ENCODE peak calls at places on chromosomes 2 and 18, in eight cellular contexts. V, D, G, P, H, Y, R and O are unnamed samples.

GRCh38 chr18:55998071-55998522 is 410.1 kb upstream of the TCF4 start:
- DNase-seq in V (peak), D (no peak), G (no peak), P (no peak), H (peak), Y (no peak), R (no peak), O (no peak)

GRCh38 chr2:30237346-30238142 is 6.2 kb downstream of the LBH start:
- DNase-seq in V (no peak), D (no peak), G (no peak), P (no peak), H (no peak), Y (no peak), R (no peak), O (no peak)

GRCh38 chr18:7902399-7902839 is 335.3 kb downstream of the PTPRM start:
- DNase-seq in V (peak), D (no peak), G (no peak), P (no peak), H (peak), Y (no peak), R (peak), O (no peak)

GRCh38 chr2:112626604-112627059 is 19.1 kb upstream of the SLC20A1 start:
- DNase-seq in V (peak), D (peak), G (peak), P (peak), H (peak), Y (peak), R (peak), O (peak)

GRCh38 chr2:151091583-151091982 is 170.1 kb downstream of the RBM43 start:
- DNase-seq in V (no peak), D (no peak), G (no peak), P (no peak), H (no peak), Y (no peak), R (no peak), O (no peak)

GRCh38 chr18:72871091-72871490 is 3.3 kb upstream of the NETO1 start:
- DNase-seq in V (peak), D (peak), G (no peak), P (no peak), H (peak), Y (no peak), R (no peak), O (no peak)

GRCh38 chr2:9498210-9498609 is 23.9 kb downstream of the IAH1 start:
- DNase-seq in V (no peak), D (no peak), G (no peak), P (no peak), H (peak), Y (no peak), R (no peak), O (no peak)

GRCh38 chr2:118774458-118775133 is 72.9 kb downstream of the EN1 start:
- DNase-seq in V (peak), D (no peak), G (peak), P (no peak), H (peak), Y (no peak), R (peak), O (no peak)

GRCh38 chr18:28574175-28574574 is 397.2 kb upstream of the CDH2 start:
- DNase-seq in V (no peak), D (no peak), G (no peak), P (no peak), H (no peak), Y (no peak), R (no peak), O (no peak)

GRCh38 chr2:135022952-135023880 is 24.0 kb downstream of the MAP3K19 start:
- DNase-seq in V (no peak), D (no peak), G (no peak), P (no peak), H (no peak), Y (no peak), R (no peak), O (no peak)

DNA sequence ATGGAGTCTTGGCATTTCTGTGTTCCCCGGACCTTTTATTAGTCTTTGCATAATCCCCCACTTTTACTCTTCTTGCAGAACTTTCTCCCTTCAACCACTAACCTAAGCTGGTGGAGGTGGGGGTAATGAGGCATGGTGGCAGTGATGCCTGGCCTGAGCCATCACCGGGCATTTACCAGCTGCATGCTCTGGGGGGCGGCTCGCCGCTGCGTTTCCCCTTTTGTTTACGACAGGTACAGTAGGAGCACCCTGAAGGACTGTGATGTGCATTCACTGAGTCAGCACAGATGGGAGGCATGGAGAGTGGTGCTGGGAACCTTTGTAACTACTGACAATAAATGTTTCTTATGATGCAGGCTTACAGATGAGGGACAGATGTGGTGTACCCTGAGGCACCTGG is 46.9 kb downstream of the PLEKHB2 start:
- DNase-seq in V (no peak), D (no peak), G (no peak), P (peak), H (no peak), Y (no peak), R (no peak), O (no peak)
- TF ChIP-seq CTCF in V (no peak), D (no peak), G (no peak), P (peak), H (no peak), Y (no peak), R (no peak), O (no peak)

DNA sequence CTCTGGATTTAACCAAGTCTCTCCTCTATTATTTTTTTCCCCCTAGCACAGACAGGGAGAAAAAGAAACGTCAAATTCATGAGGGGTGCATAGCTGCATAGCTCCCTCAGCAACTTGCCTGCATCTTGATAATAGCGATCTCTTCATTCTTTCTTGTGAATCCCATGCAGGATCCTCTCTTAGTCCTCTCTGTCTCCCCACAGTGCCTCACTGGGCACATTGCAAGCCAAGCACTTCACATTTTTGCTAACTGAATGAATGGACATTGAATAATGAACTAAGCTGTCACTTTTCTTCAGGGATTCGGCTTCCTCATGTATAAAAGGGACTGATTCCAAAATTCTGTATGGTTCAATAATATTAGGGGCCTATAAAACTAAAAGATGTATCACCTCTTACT is 2.9 kb upstream of the EPB41L3 start:
- DNase-seq in V (peak), D (no peak), G (no peak), P (peak), H (peak), Y (no peak), R (no peak), O (peak)
- H3K4me3 ChIP-seq in V (no peak), D (no peak), G (no peak), P (no peak), H (no peak), Y (no peak), R (no peak), O (no peak)

DNA sequence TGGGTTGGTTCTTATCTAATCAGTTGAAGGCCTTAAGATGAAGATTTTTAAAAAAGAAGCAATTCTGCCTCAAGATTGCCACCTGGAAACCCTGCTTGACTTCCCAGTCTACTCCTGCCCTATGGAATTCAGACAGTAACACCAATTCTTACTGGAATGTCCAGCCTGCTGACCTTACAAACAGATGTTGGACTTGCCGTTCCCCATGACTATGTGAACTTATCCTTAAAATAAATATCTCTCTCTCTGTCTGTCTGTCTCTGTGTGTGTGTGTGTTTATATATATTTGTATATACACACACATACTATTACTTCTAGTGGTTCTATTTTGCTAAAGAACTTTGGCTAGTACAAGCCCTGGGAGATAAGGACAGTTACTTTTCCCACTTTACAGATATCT is 675.3 kb downstream of the SLC4A3 start:
- DNase-seq in V (no peak), D (no peak), G (no peak), P (no peak), H (no peak), Y (no peak), R (no peak), O (no peak)
- TF ChIP-seq CTCF in V (no peak), D (no peak), G (no peak), P (no peak), H (no peak), Y (no peak), R (no peak), O (no peak)

DNA sequence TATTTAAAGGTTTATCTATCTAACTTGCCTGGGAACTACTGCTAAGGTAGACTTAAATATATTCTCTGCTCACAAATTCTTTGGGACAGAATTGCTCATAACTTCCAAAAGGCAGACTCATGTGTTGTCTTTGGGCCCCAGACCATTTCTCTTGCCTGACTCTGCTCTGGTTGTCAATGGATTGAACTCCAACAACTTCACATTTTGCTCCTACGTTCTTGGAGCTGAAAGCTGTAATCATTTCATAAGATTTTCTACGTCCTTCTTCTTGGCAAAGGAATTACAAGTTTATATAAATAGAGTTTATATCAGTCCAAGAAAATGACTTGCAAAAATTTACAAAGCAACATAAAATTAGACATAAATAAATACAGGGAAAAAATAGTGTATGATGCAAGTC is 32.9 kb upstream of the PPM1B start:
- DNase-seq in V (peak), D (no peak), G (no peak), P (no peak), H (no peak), Y (no peak), R (no peak), O (no peak)
- H3K4me3 ChIP-seq in V (no peak), D (peak), G (no peak), P (no peak), H (no peak), Y (no peak), R (no peak), O (no peak)

GRCh38 chr18:57856707-57857280 is 53.7 kb upstream of the ATP8B1 start:
- DNase-seq in V (no peak), D (no peak), G (no peak), P (no peak), H (no peak), Y (no peak), R (no peak), O (no peak)

GRCh38 chr18:57854726-57855125 is 51.6 kb upstream of the ATP8B1 start:
- DNase-seq in V (no peak), D (no peak), G (no peak), P (no peak), H (no peak), Y (no peak), R (no peak), O (no peak)

GRCh38 chr18:57863706-57864105 is 60.6 kb upstream of the ATP8B1 start:
- DNase-seq in V (no peak), D (no peak), G (no peak), P (no peak), H (no peak), Y (no peak), R (no peak), O (no peak)

GRCh38 chr18:57856128-57856527 is 53.0 kb upstream of the ATP8B1 start:
- DNase-seq in V (no peak), D (no peak), G (no peak), P (no peak), H (no peak), Y (no peak), R (no peak), O (no peak)

GRCh38 chr18:57859314-57859713 is 56.2 kb upstream of the ATP8B1 start:
- DNase-seq in V (peak), D (no peak), G (no peak), P (peak), H (peak), Y (no peak), R (no peak), O (peak)
- TF ChIP-seq CTCF in V (no peak), D (peak), G (peak), P (peak), H (peak), Y (no peak), R (peak), O (peak)

DNA sequence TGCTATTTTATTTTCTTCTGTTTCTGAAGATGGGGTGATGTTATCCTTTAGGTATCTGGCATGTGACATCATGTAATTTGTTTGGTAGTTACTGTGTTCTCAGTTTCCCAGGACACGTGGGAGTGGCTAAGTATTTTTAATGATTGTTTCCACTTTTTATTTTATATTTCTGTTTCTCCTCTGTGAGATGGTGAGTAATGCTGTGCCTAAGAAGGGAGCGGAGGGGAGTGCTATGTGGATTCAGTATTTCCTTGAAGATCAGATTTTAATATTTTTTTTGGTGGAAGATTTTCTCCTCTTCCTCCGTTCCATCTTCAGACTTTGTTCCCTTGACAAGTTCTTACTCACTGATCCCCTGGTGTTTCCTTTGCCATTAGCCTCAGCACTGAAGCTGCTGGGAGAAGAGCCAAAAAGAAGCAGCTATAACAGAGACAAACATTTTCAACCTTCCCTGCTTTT is 180.0 kb upstream of the MMADHC start:
- DNase-seq in V (peak), D (no peak), G (no peak), P (no peak), H (peak), Y (no peak), R (no peak), O (no peak)
- H3K4me3 ChIP-seq in V (no peak), D (no peak), G (no peak), P (no peak), H (no peak), Y (no peak), R (no peak), O (no peak)